ENCODE peak calls at places on chromosome 7, in four cellular contexts. A is transverse colon; M is mesendoderm; X is CD4-positive, alpha-beta memory T cell. E is an unnamed sample.

GRCh38 chr7:30563326-30563942 is 31.2 kb upstream of the GARS1 start:
- DNase-seq in A (no peak), M (no peak), X (no peak), E (no peak)

GRCh38 chr7:128164061-128164954 is 76.8 kb upstream of the LEP start:
- DNase-seq in X (no peak), A (no peak), M (peak; percentile 93), E (peak; percentile 90)

GRCh38 chr7:115122388-115122787 is 200.5 kb downstream of the MDFIC start:
- DNase-seq in M (peak; percentile 82), X (no peak), A (no peak), E (no peak)

GRCh38 chr7:98821348-98821747 is 48.5 kb downstream of the TMEM130 start:
- DNase-seq in X (no peak), M (no peak), A (no peak), E (no peak)

GRCh38 chr7:158476303-158476932 is 111.2 kb downstream of the PTPRN2 start:
- DNase-seq in X (no peak), M (no peak), A (no peak), E (no peak)

GRCh38 chr7:45211066-45211465 is 53.5 kb downstream of the RAMP3 start:
- DNase-seq in M (no peak), A (no peak), X (no peak), E (no peak)

GRCh38 chr7:89456556-89456955 is 661.0 kb upstream of the TEX47 start:
- DNase-seq in X (no peak), M (no peak), A (no peak), E (no peak)

GRCh38 chr7:20238754-20239324 is 21.7 kb upstream of the MACC1 start:
- DNase-seq in X (no peak), M (no peak), A (peak; percentile 33), E (no peak)

GRCh38 chr7:4202154-4202553 is 479.9 kb upstream of the FOXK1 start:
- DNase-seq in A (no peak), X (no peak), M (no peak), E (no peak)

GRCh38 chr7:95593343-95593742 is 3.0 kb downstream of the PDK4 start:
- DNase-seq in M (no peak), X (no peak), A (no peak), E (no peak)

DNA sequence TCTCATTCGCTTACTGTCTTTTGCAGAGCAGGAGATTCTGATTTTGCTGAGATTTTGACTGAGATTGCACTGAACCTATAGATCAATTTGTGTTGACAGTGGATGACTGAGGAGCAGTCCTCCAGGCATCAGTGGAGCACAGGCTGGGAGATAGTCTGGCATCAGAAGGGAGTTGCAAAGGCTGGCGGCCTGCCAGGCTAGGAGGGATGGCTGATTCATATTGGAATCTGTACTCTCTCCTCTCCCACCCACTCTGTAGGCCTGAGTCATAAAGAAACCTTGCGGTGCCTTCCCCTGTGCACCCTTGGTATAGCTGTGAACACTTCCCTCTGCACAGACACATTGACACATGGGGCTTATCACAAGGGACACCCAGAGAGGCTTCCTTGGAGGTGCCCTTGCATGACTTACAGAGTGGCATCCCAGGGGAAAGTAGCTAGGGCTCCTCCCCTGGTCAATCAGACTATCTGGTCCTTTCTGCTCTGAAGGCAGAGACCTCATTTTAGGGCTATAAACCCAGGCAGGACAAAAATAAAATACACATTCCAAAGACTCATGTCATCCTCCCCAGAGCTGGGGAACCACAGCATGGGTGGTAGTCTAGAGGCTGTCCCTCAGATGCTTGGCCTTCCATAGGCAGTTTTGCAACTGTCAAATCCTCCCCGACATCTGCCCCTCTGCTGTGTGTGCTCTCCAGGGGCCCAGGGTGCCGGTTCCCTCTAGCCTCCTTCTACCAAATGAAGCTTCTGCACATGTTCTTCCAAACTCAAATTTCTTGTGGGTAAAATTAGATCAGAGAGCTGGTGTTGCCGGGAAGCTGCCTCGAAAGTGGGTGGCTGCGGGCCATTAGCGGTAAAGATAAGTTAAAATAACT is 37.4 kb upstream of the EEPD1 start:
- DNase-seq in X (no peak), A (peak; percentile 78), M (no peak), E (peak; percentile 81)
- H3K27ac ChIP-seq in X (peak overlapping the region; percentile 17), A (peak overlapping the region; percentile 43), M (no peak overlapping the region), E (peak overlapping the region; percentile 75)

GRCh38 chr7:123502216-123502615 is 32.2 kb downstream of the IQUB start:
- DNase-seq in M (peak; percentile 26), X (no peak), A (no peak), E (no peak)

GRCh38 chr7:123500878-123501489 is 33.4 kb downstream of the IQUB start:
- DNase-seq in A (no peak), X (no peak), M (no peak), E (no peak)

GRCh38 chr7:123498651-123499050 is 35.7 kb downstream of the IQUB start:
- DNase-seq in A (no peak), X (no peak), M (no peak), E (no peak)

GRCh38 chr7:123494193-123494796 is 40.1 kb downstream of the IQUB start:
- DNase-seq in X (peak; percentile 32), A (peak; percentile 13), M (peak; percentile 5), E (no peak)

GRCh38 chr7:123499211-123499968 is 35.0 kb downstream of the IQUB start:
- DNase-seq in X (no peak), A (no peak), M (peak; percentile 27), E (no peak)
- H3K27ac ChIP-seq in X (no peak overlapping the region), A (no peak overlapping the region), M (no peak overlapping the region), E (no peak overlapping the region)

GRCh38 chr7:1290262-1291039 is 57.8 kb downstream of the UNCX start:
- DNase-seq in X (peak; percentile 23), A (no peak), M (peak; percentile 32), E (no peak)

GRCh38 chr7:1288390-1288995 is 55.8 kb downstream of the UNCX start:
- DNase-seq in A (no peak), M (no peak), X (no peak), E (no peak)

GRCh38 chr7:1287629-1288225 is 55.1 kb downstream of the UNCX start:
- DNase-seq in X (no peak), A (no peak), M (no peak), E (no peak)

GRCh38 chr7:1289681-1290261 is 57.1 kb downstream of the UNCX start:
- DNase-seq in X (no peak), M (no peak), A (no peak), E (no peak)

DNA sequence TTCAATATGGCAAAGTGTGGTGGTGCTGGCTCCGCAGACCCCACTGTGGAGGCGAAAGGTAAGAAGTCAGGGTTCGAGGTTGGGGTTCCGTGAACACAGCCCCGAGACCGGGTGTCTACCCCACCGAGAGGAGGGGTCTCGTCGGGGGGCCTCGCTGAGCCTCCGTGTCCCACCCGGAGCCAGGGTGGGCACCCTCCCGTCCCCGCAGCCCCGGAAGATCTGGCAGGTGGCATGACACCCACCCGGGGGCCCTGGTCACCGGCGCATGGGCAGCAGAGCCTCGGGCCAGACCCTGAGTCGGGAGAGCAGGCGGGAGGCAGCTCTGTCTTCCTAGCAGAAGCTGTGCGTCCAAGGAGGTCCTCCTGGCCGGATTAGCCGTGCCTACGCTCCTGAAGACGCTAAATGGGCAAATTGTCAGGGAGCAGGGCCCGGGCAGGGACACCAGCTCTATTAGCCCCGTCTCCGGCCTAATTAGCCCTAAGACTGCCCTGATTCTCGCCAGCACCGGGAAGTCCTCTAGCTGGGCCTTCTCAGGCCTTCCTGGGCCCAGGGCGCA is 56.4 kb downstream of the UNCX start:
- DNase-seq in A (no peak), M (no peak), X (no peak), E (no peak)
- H3K27ac ChIP-seq in A (no peak overlapping the region), M (no peak overlapping the region), X (no peak overlapping the region), E (no peak overlapping the region)

DNA sequence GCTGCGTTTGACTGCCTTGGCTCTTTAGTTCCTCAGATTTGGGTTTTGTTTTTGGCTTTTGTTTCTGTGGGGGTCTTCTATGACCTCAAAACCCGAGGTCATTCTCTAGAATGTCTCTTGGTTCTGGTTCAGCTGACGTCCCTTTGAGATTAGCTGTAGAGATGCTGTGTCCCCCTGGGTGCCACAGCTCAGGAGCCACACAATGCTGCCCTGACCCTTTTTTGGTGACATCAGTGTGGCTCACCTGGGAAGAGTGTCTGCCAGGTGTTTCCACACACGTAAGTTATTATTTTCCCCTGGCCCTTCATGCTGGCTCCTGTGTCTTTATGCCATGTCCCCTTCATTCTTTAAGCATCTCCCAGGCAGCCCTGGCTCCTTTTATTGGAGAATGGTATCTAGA is 89.8 kb upstream of the DDC start:
- DNase-seq in M (no peak), X (no peak), A (no peak), E (no peak)
- H3K27ac ChIP-seq in M (no peak overlapping the region), X (no peak overlapping the region), A (peak overlapping the region; percentile 78), E (no peak overlapping the region)

E was measured in epithelial cell of prostate.